ENCODE peak calls at places on chromosome 5, in nine cellular contexts. M, W, H, K, N, E, G, D and S are unnamed samples.

GRCh38 chr5:169650701-169651331 is 13.7 kb downstream of the DOCK2 start:
- DNase-seq in M (no peak), W (no peak), H (no peak), K (peak; percentile 91), N (no peak), E (no peak), G (no peak), D (no peak), S (no peak)

GRCh38 chr5:32876791-32877190 is 165.7 kb downstream of the NPR3 start:
- DNase-seq in M (no peak), W (no peak), H (no peak), K (no peak), N (no peak), E (no peak), G (no peak), D (no peak), S (no peak)

GRCh38 chr5:91401175-91401574 is 18.1 kb upstream of the ARRDC3 start:
- DNase-seq in M (no peak), W (no peak), H (no peak), K (peak; percentile 78), N (no peak), E (no peak), G (no peak), D (no peak), S (no peak)

GRCh38 chr5:10352404-10353240 is 873 bp upstream of the MARCHF6 start:
- DNase-seq in M (no peak), W (no peak), H (no peak), K (peak; percentile 73), N (no peak), E (peak; percentile 38), G (peak; percentile 75), D (no peak), S (no peak)

GRCh38 chr5:114686345-114686744 is 324.5 kb downstream of the KCNN2 start:
- DNase-seq in M (no peak), W (no peak), H (no peak), K (no peak), N (no peak), E (no peak), G (no peak), D (no peak), S (no peak)

GRCh38 chr5:153513171-153513570 is 22.7 kb downstream of the GRIA1 start:
- DNase-seq in M (no peak), W (no peak), H (no peak), K (peak; percentile 76), N (no peak), E (no peak), G (no peak), D (no peak), S (no peak)

GRCh38 chr5:68070641-68071191 is 144.8 kb upstream of the PIK3R1 start:
- DNase-seq in M (no peak), W (no peak), H (no peak), K (no peak), N (no peak), E (no peak), G (no peak), D (no peak), S (no peak)

GRCh38 chr5:136082390-136083193 is 50.1 kb upstream of the SMAD5 start:
- DNase-seq in M (no peak), W (peak; percentile 90), H (peak; percentile 77), K (no peak), N (peak; percentile 86), E (peak; percentile 84), G (peak; percentile 86), D (peak; percentile 78), S (no peak)

GRCh38 chr5:89729623-89730390 is 679.7 kb downstream of the CETN3 start:
- DNase-seq in M (no peak), W (no peak), H (no peak), K (peak; percentile 43), N (no peak), E (no peak), G (no peak), D (no peak), S (no peak)

GRCh38 chr5:76583163-76584047 is 39.8 kb downstream of the F2RL2 start:
- DNase-seq in M (no peak), W (no peak), H (no peak), K (peak; percentile 35), N (no peak), E (no peak), G (no peak), D (no peak), S (no peak)

GRCh38 chr5:142618125-142618524 is 67.8 kb downstream of the FGF1 start:
- DNase-seq in M (no peak), W (peak; percentile 41), H (no peak), K (peak; percentile 77), N (no peak), E (no peak), G (no peak), D (no peak), S (no peak)

GRCh38 chr5:172439785-172440480 is 14.4 kb downstream of the SH3PXD2B start:
- DNase-seq in M (no peak), W (no peak), H (peak; percentile 65), K (no peak), N (no peak), E (no peak), G (no peak), D (no peak), S (no peak)

GRCh38 chr5:124302504-124302903 is 443.9 kb downstream of the ZNF608 start:
- DNase-seq in M (no peak), W (no peak), H (no peak), K (peak; percentile 42), N (no peak), E (no peak), G (no peak), D (no peak), S (no peak)

GRCh38 chr5:142512041-142512679 is 173.7 kb downstream of the FGF1 start:
- DNase-seq in M (no peak), W (no peak), H (peak; percentile 34), K (no peak), N (no peak), E (no peak), G (peak; percentile 31), D (no peak), S (no peak)

GRCh38 chr5:136104311-136104975 is 28.2 kb upstream of the SMAD5 start:
- DNase-seq in M (no peak), W (peak; percentile 30), H (no peak), K (no peak), N (no peak), E (no peak), G (no peak), D (peak; percentile 90), S (no peak)

GRCh38 chr5:171306785-171307591 is 2.1 kb upstream of the TLX3 start:
- DNase-seq in M (no peak), W (no peak), H (no peak), K (no peak), N (peak; percentile 39), E (peak; percentile 64), G (peak; percentile 38), D (no peak), S (no peak)

GRCh38 chr5:2038337-2039179 is 155.8 kb upstream of the IRX4 start:
- DNase-seq in M (peak; percentile 61), W (peak; percentile 24), H (peak; percentile 63), K (peak; percentile 6), N (peak; percentile 89), E (peak; percentile 90), G (peak; percentile 97), D (no peak), S (peak; percentile 52)

GRCh38 chr5:32163785-32164184 is 10.3 kb downstream of the GOLPH3 start:
- DNase-seq in M (no peak), W (no peak), H (no peak), K (no peak), N (no peak), E (no peak), G (no peak), D (no peak), S (no peak)

GRCh38 chr5:150671509-150672236 is 10.6 kb downstream of the MYOZ3 start:
- DNase-seq in M (no peak), W (no peak), H (no peak), K (no peak), N (no peak), E (peak; percentile 79), G (peak; percentile 32), D (no peak), S (no peak)

GRCh38 chr5:112975721-112976431 is 722 bp upstream of the DCP2 start:
- DNase-seq in M (no peak), W (no peak), H (no peak), K (no peak), N (no peak), E (no peak), G (no peak), D (no peak), S (no peak)

GRCh38 chr5:112978836-112979235 is 2.2 kb downstream of the DCP2 start:
- DNase-seq in M (no peak), W (no peak), H (no peak), K (no peak), N (no peak), E (no peak), G (no peak), D (no peak), S (no peak)

GRCh38 chr5:112977440-112977861 is 853 bp downstream of the DCP2 start:
- DNase-seq in M (no peak), W (no peak), H (no peak), K (peak; percentile 36), N (no peak), E (no peak), G (no peak), D (no peak), S (no peak)

GRCh38 chr5:112974901-112975300 is 1.7 kb upstream of the DCP2 start:
- DNase-seq in M (no peak), W (no peak), H (no peak), K (no peak), N (no peak), E (no peak), G (no peak), D (no peak), S (no peak)

GRCh38 chr5:112976432-112977309 is at the start of gene DCP2:
- DNase-seq in M (peak; percentile 96), W (peak; percentile 96), H (peak; percentile 95), K (peak; percentile 100), N (peak; percentile 97), E (peak; percentile 94), G (peak; percentile 98), D (peak; percentile 97), S (peak; percentile 93)
- TF ChIP-seq CTCF in M (no peak), W (no peak), H (no peak), K (no peak), N (no peak), E (no peak), G (no peak), D (no peak), S (no peak)

GRCh38 chr5:110611817-110612216 is 114.7 kb downstream of the TMEM232 start:
- DNase-seq in M (no peak), W (no peak), H (no peak), K (no peak), N (no peak), E (no peak), G (no peak), D (no peak), S (no peak)
- H3K9me3 ChIP-seq in M (peaks cover 16% of the 10 kb centered on the region), W (peaks cover 3% of the 10 kb centered on the region), H (no peaks in the 10 kb centered on the region), K (no peaks in the 10 kb centered on the region), N (peaks cover 7% of the 10 kb centered on the region), E (peaks cover 5% of the 10 kb centered on the region), G (peaks cover 14% of the 10 kb centered on the region), D (peaks cover 16% of the 10 kb centered on the region), S (no peaks in the 10 kb centered on the region)

GRCh38 chr5:176538505-176538806 is 1.3 kb upstream of the RNF44 start:
- DNase-seq in M (no peak), W (no peak), H (no peak), K (no peak), N (peak; percentile 33), E (no peak), G (peak; percentile 31), D (no peak), S (no peak)
- TF ChIP-seq CTCF in M (no peak), W (no peak), H (no peak), K (no peak), N (no peak), E (no peak), G (peak; percentile 30), D (no peak), S (no peak)

GRCh38 chr5:141150993-141151325 is 1.1 kb downstream of the PCDHB6 start:
- DNase-seq in M (no peak), W (no peak), H (no peak), K (no peak), N (no peak), E (no peak), G (no peak), D (no peak), S (no peak)
- H3K9me3 ChIP-seq in M (peaks cover 46% of the 10 kb centered on the region), W (peaks cover 9% of the 10 kb centered on the region), H (peaks cover 6% of the 10 kb centered on the region), K (no peaks in the 10 kb centered on the region), N (peaks cover 10% of the 10 kb centered on the region), E (peaks cover 4% of the 10 kb centered on the region), G (no peaks in the 10 kb centered on the region), D (peaks cover 4% of the 10 kb centered on the region), S (peaks cover 4% of the 10 kb centered on the region)